ENCODE peak calls at places on chromosomes 7 and 10, in eight cellular contexts. Q, M, V, W, S, N, L and G are unnamed samples.

GRCh38 chr10:127161482-127161881 is 34.9 kb downstream of the INSYN2A start:
- DNase-seq in Q (no peak), M (no peak), V (no peak), W (no peak), S (no peak), N (no peak), L (no peak), G (no peak)

GRCh38 chr7:66323114-66323513 is 118.0 kb downstream of the TPST1 start:
- DNase-seq in Q (no peak), M (no peak), V (no peak), W (no peak), S (no peak), N (no peak), L (no peak), G (no peak)

GRCh38 chr10:112687647-112688046 is 240.6 kb downstream of the VTI1A start:
- DNase-seq in Q (no peak), M (no peak), V (no peak), W (no peak), S (no peak), N (no peak), L (peak), G (no peak)

GRCh38 chr7:55111007-55111406 is 92.2 kb downstream of the EGFR start:
- DNase-seq in Q (no peak), M (no peak), V (peak), W (no peak), S (no peak), N (no peak), L (peak), G (no peak)

GRCh38 chr7:8015095-8015745 is 46.6 kb downstream of the GLCCI1 start:
- DNase-seq in Q (no peak), M (no peak), V (no peak), W (no peak), S (no peak), N (no peak), L (no peak), G (no peak)

GRCh38 chr10:53839437-53840039 is 961.5 kb downstream of the PCDH15 start:
- DNase-seq in Q (no peak), M (no peak), V (peak), W (no peak), S (no peak), N (no peak), L (peak), G (no peak)

GRCh38 chr7:156527458-156527890 is 113.1 kb upstream of the RNF32 start:
- DNase-seq in Q (no peak), M (no peak), V (no peak), W (no peak), S (no peak), N (no peak), L (no peak), G (no peak)

GRCh38 chr7:124124201-124124600 is 91.3 kb upstream of the TMEM229A start:
- DNase-seq in Q (no peak), M (no peak), V (no peak), W (no peak), S (no peak), N (no peak), L (no peak), G (no peak)

GRCh38 chr10:4825868-4826787 is at the start of gene AKR1E2:
- DNase-seq in Q (peak), M (peak), V (peak), W (peak), S (peak), N (peak), L (peak), G (peak)

GRCh38 chr10:48456808-48457761 is 147.8 kb downstream of the ARHGAP22 start:
- DNase-seq in Q (peak), M (no peak), V (no peak), W (no peak), S (no peak), N (no peak), L (no peak), G (no peak)

GRCh38 chr7:147196476-147196875 is 1079.9 kb downstream of the CNTNAP2 start:
- DNase-seq in Q (no peak), M (no peak), V (no peak), W (no peak), S (no peak), N (no peak), L (no peak), G (no peak)